ENCODE peak calls at places on chromosomes 12 and 14, in four cellular contexts. E, W, X and D are unnamed samples.
A peak's percentile ranks its signal among the peaks of the same experiment; 100 is the strongest.

GRCh38 chr12:47741340-47741703 is 16.0 kb upstream of the ENDOU start:
- DNase-seq in E (peak; percentile 63), X (no peak), W (peak; percentile 73), D (peak; percentile 87)

GRCh38 chr14:95741051-95741490 is 27.1 kb upstream of the TCL1A start:
- DNase-seq in X (no peak), E (no peak), W (peak; percentile 74), D (peak; percentile 73)

GRCh38 chr12:91178139-91178561 is 4.5 kb downstream of the DCN start:
- DNase-seq in E (no peak), W (peak; percentile 44), X (peak; percentile 6), D (no peak)

GRCh38 chr14:23104591-23105347 is at the start of gene CIROP:
- DNase-seq in X (no peak), E (no peak), W (no peak), D (no peak)

GRCh38 chr14:101251812-101252442 is 309.4 kb upstream of the DIO3 start:
- DNase-seq in W (no peak), E (no peak), X (no peak), D (peak; percentile 1)

GRCh38 chr14:102666635-102667034 is 74.2 kb downstream of the RCOR1 start:
- DNase-seq in W (no peak), X (no peak), E (no peak), D (no peak)

GRCh38 chr14:59254146-59254910 is 65.9 kb downstream of the DAAM1 start:
- DNase-seq in X (no peak), E (no peak), W (peak; percentile 88), D (peak; percentile 78)

GRCh38 chr14:78314484-78314883 is 144.3 kb downstream of the NRXN3 start:
- DNase-seq in W (no peak), X (no peak), E (no peak), D (no peak)

GRCh38 chr14:44897844-44898151 is 63.9 kb downstream of the KLHL28 start:
- DNase-seq in X (no peak), E (no peak), W (peak; percentile 47), D (no peak)

GRCh38 chr12:111773801-111774551 is 7.2 kb downstream of the ALDH2 start:
- DNase-seq in W (peak; percentile 95), E (no peak), X (peak; percentile 89), D (peak; percentile 91)